ENCODE peak calls at places on chromosomes 7 and 10, in nine cellular contexts. One of them, this sample, is unnamed.
A peak's percentile ranks its signal among the peaks of the same experiment; 100 is the strongest.

GRCh38 chr7:121960678-121961461 is 87.9 kb downstream of the PTPRZ1 start:
- DNase-seq in mammary epithelial cell: peak; percentile 93
- DNase-seq in brain microvascular endothelial cell: peak; percentile 94
- DNase-seq in endodermal cell: peak; percentile 51
- DNase-seq in Panc1: peak; percentile 43
- DNase-seq in epithelial cell of esophagus: peak; percentile 96
- DNase-seq in bronchial epithelial cell: peak; percentile 97
- DNase-seq in Peyer's patch: no peak
- DNase-seq in esophagus muscularis mucosa: no peak
- DNase-seq in this sample: peak; percentile 17

GRCh38 chr7:149238051-149238450 is 1.4 kb upstream of the ZNF212 start:
- DNase-seq in mammary epithelial cell: peak; percentile 65
- DNase-seq in brain microvascular endothelial cell: no peak
- DNase-seq in endodermal cell: no peak
- DNase-seq in Panc1: no peak
- DNase-seq in epithelial cell of esophagus: peak; percentile 84
- DNase-seq in bronchial epithelial cell: peak; percentile 91
- DNase-seq in Peyer's patch: no peak
- DNase-seq in esophagus muscularis mucosa: no peak
- DNase-seq in this sample: no peak

GRCh38 chr7:44045226-44046014 is 918 bp downstream of the DBNL start:
- DNase-seq in mammary epithelial cell: no peak
- DNase-seq in brain microvascular endothelial cell: no peak
- DNase-seq in endodermal cell: no peak
- DNase-seq in Panc1: no peak
- DNase-seq in epithelial cell of esophagus: peak; percentile 54
- DNase-seq in bronchial epithelial cell: peak; percentile 46
- DNase-seq in Peyer's patch: no peak
- DNase-seq in esophagus muscularis mucosa: no peak
- DNase-seq in this sample: no peak

GRCh38 chr7:122311280-122311679 is 6.7 kb upstream of the FEZF1 start:
- DNase-seq in mammary epithelial cell: no peak
- DNase-seq in brain microvascular endothelial cell: no peak
- DNase-seq in endodermal cell: peak; percentile 77
- DNase-seq in Panc1: no peak
- DNase-seq in epithelial cell of esophagus: no peak
- DNase-seq in bronchial epithelial cell: no peak
- DNase-seq in Peyer's patch: no peak
- DNase-seq in esophagus muscularis mucosa: no peak
- DNase-seq in this sample: no peak

GRCh38 chr10:10499839-10500238 is 517.8 kb upstream of the CELF2 start:
- DNase-seq in mammary epithelial cell: no peak
- DNase-seq in brain microvascular endothelial cell: peak; percentile 51
- DNase-seq in endodermal cell: no peak
- DNase-seq in Panc1: no peak
- DNase-seq in epithelial cell of esophagus: peak; percentile 37
- DNase-seq in bronchial epithelial cell: peak; percentile 23
- DNase-seq in Peyer's patch: no peak
- DNase-seq in esophagus muscularis mucosa: no peak
- DNase-seq in this sample: peak; percentile 39

GRCh38 chr7:144786079-144786478 is 49.8 kb downstream of the TPK1 start:
- DNase-seq in mammary epithelial cell: no peak
- DNase-seq in brain microvascular endothelial cell: no peak
- DNase-seq in endodermal cell: no peak
- DNase-seq in Panc1: no peak
- DNase-seq in epithelial cell of esophagus: no peak
- DNase-seq in bronchial epithelial cell: no peak
- DNase-seq in Peyer's patch: no peak
- DNase-seq in esophagus muscularis mucosa: no peak
- DNase-seq in this sample: no peak

GRCh38 chr10:89086801-89087513 is 96.4 kb downstream of the FAS start:
- DNase-seq in mammary epithelial cell: no peak
- DNase-seq in brain microvascular endothelial cell: peak; percentile 81
- DNase-seq in endodermal cell: peak; percentile 69
- DNase-seq in Panc1: no peak
- DNase-seq in epithelial cell of esophagus: peak; percentile 25
- DNase-seq in bronchial epithelial cell: no peak
- DNase-seq in Peyer's patch: peak; percentile 58
- DNase-seq in esophagus muscularis mucosa: no peak
- DNase-seq in this sample: no peak

GRCh38 chr7:154676422-154677073 is 326.4 kb downstream of the PAXIP1 start:
- DNase-seq in mammary epithelial cell: no peak
- DNase-seq in brain microvascular endothelial cell: no peak
- DNase-seq in endodermal cell: no peak
- DNase-seq in Panc1: no peak
- DNase-seq in epithelial cell of esophagus: peak; percentile 18
- DNase-seq in bronchial epithelial cell: no peak
- DNase-seq in Peyer's patch: no peak
- DNase-seq in esophagus muscularis mucosa: no peak
- DNase-seq in this sample: no peak

GRCh38 chr10:114538544-114538906 is 119.5 kb downstream of the ABLIM1 start:
- DNase-seq in mammary epithelial cell: no peak
- DNase-seq in brain microvascular endothelial cell: no peak
- DNase-seq in endodermal cell: no peak
- DNase-seq in Panc1: no peak
- DNase-seq in epithelial cell of esophagus: peak; percentile 67
- DNase-seq in bronchial epithelial cell: peak; percentile 38
- DNase-seq in Peyer's patch: peak; percentile 76
- DNase-seq in esophagus muscularis mucosa: no peak
- DNase-seq in this sample: no peak

GRCh38 chr7:48299580-48300169 is 128.4 kb downstream of the ABCA13 start:
- DNase-seq in mammary epithelial cell: peak; percentile 77
- DNase-seq in brain microvascular endothelial cell: peak; percentile 87
- DNase-seq in endodermal cell: peak; percentile 85
- DNase-seq in Panc1: peak; percentile 52
- DNase-seq in epithelial cell of esophagus: peak; percentile 85
- DNase-seq in bronchial epithelial cell: peak; percentile 89
- DNase-seq in Peyer's patch: no peak
- DNase-seq in esophagus muscularis mucosa: peak; percentile 45
- DNase-seq in this sample: no peak

GRCh38 chr7:33107136-33108066 is 1.8 kb downstream of the RP9 start:
- DNase-seq in mammary epithelial cell: peak; percentile 54
- DNase-seq in brain microvascular endothelial cell: peak; percentile 43
- DNase-seq in endodermal cell: peak; percentile 86
- DNase-seq in Panc1: no peak
- DNase-seq in epithelial cell of esophagus: peak; percentile 56
- DNase-seq in bronchial epithelial cell: peak; percentile 59
- DNase-seq in Peyer's patch: peak; percentile 51
- DNase-seq in esophagus muscularis mucosa: no peak
- DNase-seq in this sample: no peak

GRCh38 chr10:44952779-44953231 is 6.8 kb upstream of the RASSF4 start:
- DNase-seq in mammary epithelial cell: no peak
- DNase-seq in brain microvascular endothelial cell: no peak
- DNase-seq in endodermal cell: peak; percentile 64
- DNase-seq in Panc1: no peak
- DNase-seq in epithelial cell of esophagus: no peak
- DNase-seq in bronchial epithelial cell: no peak
- DNase-seq in Peyer's patch: peak; percentile 8
- DNase-seq in esophagus muscularis mucosa: no peak
- DNase-seq in this sample: no peak

GRCh38 chr7:91085175-91085574 is 179.1 kb upstream of the FZD1 start:
- DNase-seq in mammary epithelial cell: no peak
- DNase-seq in brain microvascular endothelial cell: no peak
- DNase-seq in endodermal cell: no peak
- DNase-seq in Panc1: no peak
- DNase-seq in epithelial cell of esophagus: no peak
- DNase-seq in bronchial epithelial cell: no peak
- DNase-seq in Peyer's patch: no peak
- DNase-seq in esophagus muscularis mucosa: no peak
- DNase-seq in this sample: no peak

GRCh38 chr10:120172371-120172770 is 279.8 kb downstream of the SEC23IP start:
- DNase-seq in mammary epithelial cell: no peak
- DNase-seq in brain microvascular endothelial cell: peak; percentile 37
- DNase-seq in endodermal cell: no peak
- DNase-seq in Panc1: no peak
- DNase-seq in epithelial cell of esophagus: no peak
- DNase-seq in bronchial epithelial cell: no peak
- DNase-seq in Peyer's patch: no peak
- DNase-seq in esophagus muscularis mucosa: no peak
- DNase-seq in this sample: peak; percentile 81

GRCh38 chr10:9163699-9164098 is 1109.2 kb downstream of the GATA3 start:
- DNase-seq in mammary epithelial cell: no peak
- DNase-seq in brain microvascular endothelial cell: no peak
- DNase-seq in endodermal cell: no peak
- DNase-seq in Panc1: no peak
- DNase-seq in epithelial cell of esophagus: no peak
- DNase-seq in bronchial epithelial cell: no peak
- DNase-seq in Peyer's patch: no peak
- DNase-seq in esophagus muscularis mucosa: no peak
- DNase-seq in this sample: no peak

GRCh38 chr10:33460461-33461294 is 126.2 kb upstream of the NRP1 start:
- DNase-seq in mammary epithelial cell: no peak
- DNase-seq in brain microvascular endothelial cell: peak; percentile 69
- DNase-seq in endodermal cell: no peak
- DNase-seq in Panc1: no peak
- DNase-seq in epithelial cell of esophagus: no peak
- DNase-seq in bronchial epithelial cell: no peak
- DNase-seq in Peyer's patch: no peak
- DNase-seq in esophagus muscularis mucosa: no peak
- DNase-seq in this sample: peak; percentile 35

GRCh38 chr7:123494193-123494796 is 40.1 kb downstream of the IQUB start:
- DNase-seq in mammary epithelial cell: peak; percentile 11
- DNase-seq in brain microvascular endothelial cell: peak; percentile 29
- DNase-seq in endodermal cell: no peak
- DNase-seq in Panc1: peak; percentile 20
- DNase-seq in epithelial cell of esophagus: peak; percentile 52
- DNase-seq in bronchial epithelial cell: peak; percentile 39
- DNase-seq in Peyer's patch: no peak
- DNase-seq in esophagus muscularis mucosa: no peak
- DNase-seq in this sample: peak; percentile 4

GRCh38 chr10:91420868-91421267 is 10.7 kb downstream of the HECTD2 start:
- DNase-seq in mammary epithelial cell: peak; percentile 41
- DNase-seq in brain microvascular endothelial cell: peak; percentile 51
- DNase-seq in endodermal cell: no peak
- DNase-seq in Panc1: no peak
- DNase-seq in epithelial cell of esophagus: peak; percentile 59
- DNase-seq in bronchial epithelial cell: peak; percentile 62
- DNase-seq in Peyer's patch: no peak
- DNase-seq in esophagus muscularis mucosa: no peak
- DNase-seq in this sample: no peak

GRCh38 chr10:33136271-33136670 is 178.2 kb upstream of the ITGB1 start:
- DNase-seq in mammary epithelial cell: peak; percentile 96
- DNase-seq in brain microvascular endothelial cell: no peak
- DNase-seq in endodermal cell: no peak
- DNase-seq in Panc1: no peak
- DNase-seq in epithelial cell of esophagus: peak; percentile 87
- DNase-seq in bronchial epithelial cell: peak; percentile 90
- DNase-seq in Peyer's patch: no peak
- DNase-seq in esophagus muscularis mucosa: no peak
- DNase-seq in this sample: no peak

DNA sequence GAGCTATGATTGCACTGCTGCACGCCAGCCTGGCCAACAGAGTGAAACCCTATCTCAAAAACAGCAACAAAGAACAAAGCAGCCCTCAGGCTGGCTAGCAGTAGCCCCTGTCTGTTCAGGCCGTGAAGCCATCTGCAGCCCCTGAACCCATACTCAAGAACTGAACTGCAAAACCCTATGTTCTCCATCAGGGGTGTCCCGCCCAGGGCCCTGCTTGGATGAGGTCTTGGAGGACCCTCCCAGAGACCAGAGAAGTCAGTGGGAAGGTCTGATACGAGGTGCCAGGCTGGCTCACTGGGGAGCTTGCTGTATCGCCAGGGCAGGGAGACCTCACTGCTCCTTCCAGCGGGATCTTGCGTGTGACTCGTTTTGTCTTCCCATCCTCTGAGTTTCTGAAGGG is 39.3 kb downstream of the RBM17 start:
- DNase-seq in mammary epithelial cell: no peak
- DNase-seq in brain microvascular endothelial cell: no peak
- DNase-seq in endodermal cell: peak; percentile 48
- DNase-seq in Panc1: no peak
- DNase-seq in epithelial cell of esophagus: no peak
- DNase-seq in bronchial epithelial cell: no peak
- DNase-seq in Peyer's patch: no peak
- DNase-seq in esophagus muscularis mucosa: no peak
- DNase-seq in this sample: no peak
- H3K4me3 ChIP-seq in mammary epithelial cell: no peak overlapping the region
- H3K4me3 ChIP-seq in brain microvascular endothelial cell: no peak overlapping the region
- H3K4me3 ChIP-seq in endodermal cell: no peak overlapping the region
- H3K4me3 ChIP-seq in Panc1: no peak overlapping the region
- H3K4me3 ChIP-seq in epithelial cell of esophagus: no peak overlapping the region
- H3K4me3 ChIP-seq in bronchial epithelial cell: no peak overlapping the region
- H3K4me3 ChIP-seq in Peyer's patch: no peak overlapping the region
- H3K4me3 ChIP-seq in esophagus muscularis mucosa: no peak overlapping the region
- H3K4me3 ChIP-seq in this sample: no peak overlapping the region

DNA sequence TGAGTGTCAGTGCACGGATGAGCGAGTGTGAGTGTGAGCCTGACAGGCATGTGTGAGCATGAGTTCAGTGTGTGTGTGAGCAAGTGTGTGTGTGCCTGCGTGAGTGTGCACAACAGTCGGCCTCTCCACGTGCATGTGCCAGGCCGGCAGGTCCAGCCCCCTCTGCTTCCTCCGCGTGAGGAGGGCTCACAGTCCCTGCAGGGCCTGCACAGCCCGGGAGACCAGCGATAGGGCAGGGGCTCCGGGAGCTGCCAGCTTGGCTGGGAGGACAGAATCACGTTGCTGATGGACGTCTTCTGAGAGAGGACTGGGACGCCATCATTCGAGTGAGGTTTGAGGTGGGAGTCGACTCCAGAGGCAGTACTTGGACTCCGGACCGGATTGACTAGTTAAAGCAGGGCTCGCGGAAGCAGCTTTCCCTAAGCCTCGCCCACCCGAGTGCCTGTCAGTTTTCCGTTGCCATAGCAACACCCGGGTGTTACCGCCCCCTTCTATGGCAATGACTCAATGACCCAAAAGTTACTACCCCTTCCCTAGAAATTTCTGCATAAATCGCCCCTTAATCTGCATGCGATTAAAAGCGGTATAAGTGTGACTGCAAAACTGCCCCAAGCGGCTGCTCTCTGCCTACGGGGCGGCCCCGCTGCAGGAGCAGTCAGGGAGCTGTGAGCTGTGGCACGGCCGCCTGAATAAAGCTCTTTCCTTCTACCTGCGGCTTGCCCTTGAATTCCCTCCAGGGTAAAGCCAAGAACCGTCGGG is 19.7 kb upstream of the CFAP46 start:
- DNase-seq in mammary epithelial cell: peak; percentile 56
- DNase-seq in brain microvascular endothelial cell: peak; percentile 62
- DNase-seq in endodermal cell: peak; percentile 95
- DNase-seq in Panc1: no peak
- DNase-seq in epithelial cell of esophagus: peak; percentile 43
- DNase-seq in bronchial epithelial cell: peak; percentile 53
- DNase-seq in Peyer's patch: peak; percentile 57
- DNase-seq in esophagus muscularis mucosa: no peak
- DNase-seq in this sample: peak; percentile 33
- TF ChIP-seq CTCF in mammary epithelial cell: no peak
- TF ChIP-seq CTCF in brain microvascular endothelial cell: peak; percentile 20
- TF ChIP-seq CTCF in endodermal cell: peak; percentile 28
- TF ChIP-seq CTCF in Panc1: no peak
- TF ChIP-seq CTCF in epithelial cell of esophagus: no peak
- TF ChIP-seq CTCF in bronchial epithelial cell: no peak
- TF ChIP-seq CTCF in Peyer's patch: no peak
- TF ChIP-seq CTCF in esophagus muscularis mucosa: no peak
- TF ChIP-seq CTCF in this sample: no peak

GRCh38 chr7:157613575-157614322 is 276.9 kb downstream of the DNAJB6 start:
- DNase-seq in mammary epithelial cell: no peak
- DNase-seq in brain microvascular endothelial cell: peak; percentile 14
- DNase-seq in endodermal cell: peak; percentile 65
- DNase-seq in Panc1: no peak
- DNase-seq in epithelial cell of esophagus: no peak
- DNase-seq in bronchial epithelial cell: no peak
- DNase-seq in Peyer's patch: no peak
- DNase-seq in esophagus muscularis mucosa: no peak
- DNase-seq in this sample: no peak
- H3K4me3 ChIP-seq in mammary epithelial cell: no peak overlapping the region
- H3K4me3 ChIP-seq in brain microvascular endothelial cell: peak overlapping the region; percentile 43
- H3K4me3 ChIP-seq in endodermal cell: no peak overlapping the region
- H3K4me3 ChIP-seq in Panc1: no peak overlapping the region
- H3K4me3 ChIP-seq in epithelial cell of esophagus: no peak overlapping the region
- H3K4me3 ChIP-seq in bronchial epithelial cell: no peak overlapping the region
- H3K4me3 ChIP-seq in Peyer's patch: peak overlapping the region; percentile 51
- H3K4me3 ChIP-seq in esophagus muscularis mucosa: peak overlapping the region; percentile 59
- H3K4me3 ChIP-seq in this sample: no peak overlapping the region

GRCh38 chr10:98349508-98349922 is 65.5 kb downstream of the PYROXD2 start:
- DNase-seq in mammary epithelial cell: no peak
- DNase-seq in brain microvascular endothelial cell: peak; percentile 97
- DNase-seq in endodermal cell: no peak
- DNase-seq in Panc1: no peak
- DNase-seq in epithelial cell of esophagus: no peak
- DNase-seq in bronchial epithelial cell: no peak
- DNase-seq in Peyer's patch: peak; percentile 21
- DNase-seq in esophagus muscularis mucosa: no peak
- DNase-seq in this sample: no peak
- TF ChIP-seq CTCF in mammary epithelial cell: no peak
- TF ChIP-seq CTCF in brain microvascular endothelial cell: no peak
- TF ChIP-seq CTCF in endodermal cell: no peak
- TF ChIP-seq CTCF in Panc1: no peak
- TF ChIP-seq CTCF in epithelial cell of esophagus: no peak
- TF ChIP-seq CTCF in bronchial epithelial cell: no peak
- TF ChIP-seq CTCF in Peyer's patch: no peak
- TF ChIP-seq CTCF in esophagus muscularis mucosa: no peak
- TF ChIP-seq CTCF in this sample: no peak